ENCODE peak calls at places on chromosomes 4 and X, in seven cellular contexts. J is H54, I is HEK293T, P is RCC 7860, H is iris pigment epithelial cell, F is occipital lobe, A is kidney tubule cell. R is an unnamed sample.

GRCh38 chr4:54439831-54440243 is 210.7 kb downstream of the PDGFRA start:
- DNase-seq in P (no peak), A (peak; percentile 7), F (peak; percentile 6), H (peak; percentile 65), J (peak; percentile 17), I (no peak), R (peak; percentile 59)

GRCh38 chr4:78004270-78004669 is 52.9 kb upstream of the FRAS1 start:
- DNase-seq in P (peak; percentile 56), F (no peak), A (peak; percentile 88), J (no peak), I (no peak), H (peak; percentile 36), R (no peak)

GRCh38 chr4:107800686-107801085 is 24.0 kb upstream of the SGMS2 start:
- DNase-seq in A (no peak), J (no peak), H (no peak), F (no peak), P (no peak), I (no peak), R (no peak)

GRCh38 chr4:188682321-188682720 is 543.1 kb downstream of the TRIML1 start:
- DNase-seq in A (no peak), I (no peak), P (no peak), H (no peak), F (no peak), J (no peak), R (no peak)

GRCh38 chr4:112031712-112032328 is 113.4 kb upstream of the FAM241A start:
- DNase-seq in I (peak; percentile 58), F (no peak), A (peak; percentile 49), H (peak; percentile 65), P (peak; percentile 38), J (no peak), R (peak; percentile 76)

GRCh38 chr4:145719752-145720624 is 40.0 kb downstream of the C4orf51 start:
- DNase-seq in I (no peak), J (no peak), F (no peak), H (no peak), P (no peak), A (peak; percentile 31), R (no peak)

GRCh38 chrX:149248073-149248625 is 257.0 kb downstream of the IDS start:
- DNase-seq in I (no peak), H (no peak), A (peak; percentile 55), F (no peak), P (no peak), J (no peak), R (no peak)

GRCh38 chrX:84339507-84340364 is 151.7 kb upstream of the RPS6KA6 start:
- DNase-seq in P (peak; percentile 4), J (no peak), H (peak; percentile 25), F (no peak), I (peak; percentile 39), A (peak; percentile 39), R (peak; percentile 38)

GRCh38 chr4:99808260-99808857 is 8.3 kb upstream of the DAPP1 start:
- DNase-seq in H (peak; percentile 54), I (peak; percentile 73), F (peak; percentile 1), P (peak; percentile 35), J (peak; percentile 12), A (peak; percentile 73), R (peak; percentile 76)

GRCh38 chrX:9339603-9340569 is 125.0 kb upstream of the TBL1X start:
- DNase-seq in I (no peak), J (no peak), F (no peak), H (no peak), P (no peak), A (no peak), R (no peak)

GRCh38 chr4:69823481-69824186 is 36.3 kb downstream of the SULT1E1 start:
- DNase-seq in A (peak; percentile 57), P (no peak), I (peak; percentile 25), F (no peak), J (no peak), H (peak; percentile 73), R (peak; percentile 32)